ENCODE peak calls at places on chromosome 19, in nine cellular contexts. G is Daoy; F is activated gamma-delta T cell treated with anti-CD3 and anti-CD28 coated beads, Interleukin-2, amount 50 U/mL, for 16 hours; P is hepatic stellate cell; N is progenitor cell of endocrine pancreas; J is smooth muscle cell of the brain vasculature; Y is activated CD4-positive, alpha-beta T cell treated with anti-CD3 and anti-CD28 coated beads, Interleukin-2, amount 50 U/mL, for 24 hours; U is NCI-H146; C is cardiac muscle cell. T is an unnamed sample.

GRCh38 chr19:20661150-20661819 is at the start of gene ZNF626:
- DNase-seq in F (peak), Y (peak), U (peak), N (peak), J (peak), G (peak), C (peak), P (peak), T (peak)

GRCh38 chr19:58570770-58571574 is 2.2 kb downstream of the MZF1 start:
- DNase-seq in G (no peak), F (no peak), C (no peak), N (no peak), P (no peak), Y (no peak), J (no peak), U (no peak), T (peak)

GRCh38 chr19:2479556-2480194 is 3.7 kb downstream of the GADD45B start:
- DNase-seq in P (no peak), F (no peak), N (no peak), U (no peak), J (no peak), Y (no peak), C (no peak), G (no peak), T (no peak)

GRCh38 chr19:1767464-1767933 is 14.2 kb downstream of the ONECUT3 start:
- DNase-seq in P (peak), Y (peak), J (no peak), G (peak), N (peak), U (no peak), C (peak), F (peak), T (peak)

GRCh38 chr19:30679286-30679685 is 307.1 kb downstream of the ZNF536 start:
- DNase-seq in J (no peak), F (no peak), U (no peak), P (no peak), G (no peak), N (no peak), C (no peak), Y (no peak), T (no peak)

GRCh38 chr19:17500447-17501198 is 10.8 kb upstream of the PGLS start:
- DNase-seq in P (no peak), U (no peak), Y (no peak), G (no peak), C (no peak), N (no peak), J (no peak), F (no peak), T (no peak)

GRCh38 chr19:4908781-4909171 is 525 bp upstream of the UHRF1 start:
- DNase-seq in F (no peak), Y (no peak), G (no peak), U (no peak), N (no peak), P (no peak), C (no peak), J (no peak), T (no peak)

GRCh38 chr19:362154-362553 is 17.6 kb upstream of the MIER2 start:
- DNase-seq in F (no peak), C (no peak), N (no peak), Y (no peak), G (no peak), U (no peak), P (no peak), J (no peak), T (no peak)

GRCh38 chr19:17260842-17261325 is 3.7 kb downstream of the USHBP1 start:
- DNase-seq in N (peak), P (peak), J (peak), G (peak), Y (peak), C (peak), U (peak), F (peak), T (peak)

GRCh38 chr19:44607049-44607448 is 6.3 kb upstream of the IGSF23 start:
- DNase-seq in N (no peak), Y (no peak), U (no peak), C (no peak), G (peak), F (no peak), P (no peak), J (no peak), T (no peak)

GRCh38 chr19:9850235-9850959 is 15.3 kb downstream of the PIN1 start:
- DNase-seq in J (no peak), Y (no peak), U (no peak), N (no peak), P (no peak), C (no peak), G (no peak), F (no peak), T (no peak)

GRCh38 chr19:18062043-18062442 is 24.7 kb downstream of the IL12RB1 start:
- DNase-seq in C (no peak), F (no peak), Y (no peak), N (no peak), U (peak), P (no peak), J (no peak), G (peak), T (no peak)

GRCh38 chr19:38837656-38838121 is 6.1 kb upstream of the ECH1 start:
- DNase-seq in Y (no peak), P (no peak), J (no peak), F (no peak), U (no peak), C (no peak), N (no peak), G (no peak), T (no peak)

GRCh38 chr19:10389863-10390262 is 9.5 kb upstream of the TYK2 start:
- DNase-seq in F (no peak), U (no peak), J (no peak), G (no peak), Y (no peak), P (no peak), C (no peak), N (no peak), T (no peak)

GRCh38 chr19:16458391-16459128 is 13.2 kb downstream of the EPS15L1 start:
- DNase-seq in P (no peak), U (no peak), G (no peak), C (no peak), Y (no peak), J (no peak), F (no peak), N (no peak), T (no peak)

GRCh38 chr19:51560339-51560738 is 10.7 kb upstream of the ZNF175 start:
- DNase-seq in N (no peak), F (no peak), Y (no peak), P (no peak), U (no peak), C (no peak), G (no peak), J (no peak), T (no peak)

GRCh38 chr19:9295411-9295849 is 14.2 kb downstream of the ZNF699 start:
- DNase-seq in P (no peak), J (no peak), G (no peak), N (no peak), C (no peak), F (no peak), U (no peak), Y (no peak), T (no peak)

GRCh38 chr19:46718157-46718933 is 1.4 kb upstream of the PRKD2 start:
- DNase-seq in P (no peak), N (no peak), Y (peak), C (no peak), G (no peak), J (no peak), F (peak), U (no peak), T (peak)

GRCh38 chr19:27744926-27745844 is 1467.8 kb downstream of the UQCRFS1 start:
- DNase-seq in J (no peak), U (no peak), N (no peak), F (no peak), P (no peak), Y (no peak), C (no peak), G (no peak), T (no peak)

GRCh38 chr19:42370667-42371066 is 19.4 kb downstream of the CNFN start:
- DNase-seq in N (no peak), Y (no peak), P (no peak), F (no peak), G (no peak), J (no peak), U (no peak), C (no peak), T (no peak)

GRCh38 chr19:38559428-38560401 is 58.0 kb downstream of the MAP4K1 start:
- DNase-seq in F (peak), J (no peak), U (no peak), P (no peak), N (no peak), Y (no peak), G (no peak), C (no peak), T (no peak)

GRCh38 chr19:17333611-17334413 is 843 bp downstream of the ANO8 start:
- DNase-seq in N (no peak), P (peak), F (peak), U (no peak), G (peak), C (no peak), Y (peak), J (no peak), T (peak)

GRCh38 chr19:50724522-50725217 is 1.5 kb downstream of the CLEC11A start:
- DNase-seq in F (peak), N (peak), P (peak), U (peak), G (peak), C (peak), J (peak), Y (peak), T (peak)

GRCh38 chr19:54448037-54448773 is 794 bp upstream of the LENG8 start:
- DNase-seq in C (peak), G (peak), U (peak), P (peak), N (no peak), Y (no peak), J (no peak), F (no peak), T (peak)

T was measured in activated T-cell treated with anti-CD3 and anti-CD28 coated beads, Interleukin-2, amount 50 U/mL, for 4 hours.